ENCODE peak calls at places on chromosomes 2 and 18, in four cellular contexts. B is esophagus squamous epithelium, N is heart right ventricle, P is BE2C. I is an unnamed sample.

GRCh38 chr2:47558116-47559078 is 155.4 kb downstream of the MSH2 start:
- DNase-seq in P (no peak), N (peak; percentile 23), B (no peak), I (peak; percentile 74)

GRCh38 chr2:166388488-166389070 is 12.8 kb upstream of the SCN9A start:
- DNase-seq in P (no peak), N (no peak), B (no peak), I (no peak)

GRCh38 chr2:148521181-148521580 is 123.4 kb upstream of the EPC2 start:
- DNase-seq in N (no peak), P (no peak), B (no peak), I (no peak)

GRCh38 chr18:8685141-8685913 is 20.0 kb upstream of the MTCL1 start:
- DNase-seq in P (no peak), N (no peak), B (no peak), I (peak; percentile 67)

GRCh38 chr2:24724111-24724775 is 68.9 kb downstream of the PTRHD1 start:
- DNase-seq in P (no peak), B (no peak), N (no peak), I (no peak)

GRCh38 chr2:144466637-144467036 is 53.3 kb downstream of the ZEB2 start:
- DNase-seq in B (no peak), N (no peak), P (no peak), I (no peak)

GRCh38 chr2:13193900-13194299 is 477.2 kb downstream of the TRIB2 start:
- DNase-seq in P (peak; percentile 33), N (no peak), B (no peak), I (peak; percentile 10)

GRCh38 chr2:161414385-161415040 is 1.6 kb upstream of the TBR1 start:
- DNase-seq in P (peak; percentile 49), B (no peak), N (no peak), I (peak; percentile 33)

GRCh38 chr2:121254748-121255147 is 30.3 kb downstream of the TFCP2L1 start:
- DNase-seq in N (no peak), P (no peak), B (no peak), I (no peak)

GRCh38 chr2:65320042-65320711 is 92.5 kb downstream of the ACTR2 start:
- DNase-seq in B (no peak), P (no peak), N (no peak), I (peak; percentile 87)

GRCh38 chr2:172204309-172204708 is 101.6 kb upstream of the DLX2 start:
- DNase-seq in P (no peak), N (no peak), B (no peak), I (no peak)

GRCh38 chr18:79682896-79683625 is 3.5 kb downstream of the CTDP1 start:
- DNase-seq in N (no peak), P (no peak), B (no peak), I (no peak)
- H3K4me3 ChIP-seq in N (no peak overlapping the region), P (no peak overlapping the region), B (no peak overlapping the region), I (no peak overlapping the region)

DNA sequence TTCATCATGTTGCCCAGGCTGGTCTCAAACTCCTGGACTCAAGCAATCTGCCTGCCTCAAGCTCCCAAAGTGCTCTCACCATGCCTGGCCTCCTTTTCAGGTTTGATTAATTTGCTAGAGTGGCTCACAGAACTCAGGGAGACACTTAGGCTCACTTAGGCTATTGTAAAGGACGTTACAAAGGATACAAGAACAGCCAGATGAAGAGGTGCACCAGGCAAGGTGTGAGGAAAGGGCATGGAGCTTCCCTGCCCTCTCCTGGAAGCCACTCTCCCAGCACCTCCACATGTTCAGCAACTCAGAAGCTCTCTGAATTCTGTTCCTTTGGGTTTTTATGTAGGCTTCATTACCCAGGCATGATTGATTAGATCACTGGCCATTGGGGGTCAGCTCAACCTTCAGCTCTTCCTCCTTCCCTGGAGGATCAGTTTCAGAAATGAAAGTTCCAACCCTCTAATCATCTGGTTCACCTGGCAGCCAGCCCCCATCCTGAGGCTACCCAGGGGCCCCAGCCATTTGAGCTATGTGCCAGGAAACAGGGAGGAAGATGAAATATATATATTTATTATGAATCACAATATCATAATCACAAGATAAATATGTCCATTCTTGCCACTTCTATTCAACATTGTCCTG is 78.7 kb upstream of the RGPD5 start:
- DNase-seq in N (no peak), B (no peak), P (no peak), I (peak; percentile 28)
- TF ChIP-seq CTCF in N (peak; percentile 72), B (peak; percentile 67), P (no peak), I (peak; percentile 57)

DNA sequence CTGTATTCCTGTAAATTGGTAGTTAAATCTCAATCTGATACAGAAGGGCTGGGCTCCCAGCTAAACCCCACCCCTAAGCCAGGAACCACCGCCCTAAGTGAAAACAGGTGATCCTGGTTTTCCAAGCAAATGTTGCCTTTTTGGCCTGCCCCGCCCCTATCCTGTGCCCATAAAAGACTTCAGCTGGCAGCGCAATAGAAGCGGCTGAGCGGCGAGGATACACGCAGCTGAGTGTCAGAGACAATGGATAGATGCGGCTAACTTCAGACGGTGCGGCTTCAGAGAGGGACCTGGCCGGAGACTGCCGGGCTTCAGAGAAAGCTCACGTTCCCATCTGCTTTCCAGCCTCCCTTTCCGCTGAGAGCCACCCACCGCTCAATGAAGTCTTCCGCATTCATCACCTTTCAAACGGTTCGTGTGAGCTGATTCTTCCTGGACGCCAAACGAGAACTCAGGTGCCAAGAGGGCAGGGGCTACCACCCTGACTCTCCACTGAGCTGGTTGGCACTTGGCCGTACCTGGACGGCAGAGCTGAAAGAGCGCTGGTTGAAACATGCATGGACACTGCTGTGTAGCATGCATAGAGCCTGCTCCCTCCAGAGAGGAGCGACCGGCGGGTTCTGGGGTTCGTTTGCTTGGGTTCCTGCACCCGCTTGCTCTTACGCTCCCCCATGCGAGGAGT is 49.5 kb upstream of the POLE4 start:
- DNase-seq in N (no peak), P (no peak), B (no peak), I (peak; percentile 18)
- H3K4me3 ChIP-seq in N (no peak overlapping the region), P (no peak overlapping the region), B (peak overlapping the region; percentile 45), I (peak overlapping the region; percentile 22)

DNA sequence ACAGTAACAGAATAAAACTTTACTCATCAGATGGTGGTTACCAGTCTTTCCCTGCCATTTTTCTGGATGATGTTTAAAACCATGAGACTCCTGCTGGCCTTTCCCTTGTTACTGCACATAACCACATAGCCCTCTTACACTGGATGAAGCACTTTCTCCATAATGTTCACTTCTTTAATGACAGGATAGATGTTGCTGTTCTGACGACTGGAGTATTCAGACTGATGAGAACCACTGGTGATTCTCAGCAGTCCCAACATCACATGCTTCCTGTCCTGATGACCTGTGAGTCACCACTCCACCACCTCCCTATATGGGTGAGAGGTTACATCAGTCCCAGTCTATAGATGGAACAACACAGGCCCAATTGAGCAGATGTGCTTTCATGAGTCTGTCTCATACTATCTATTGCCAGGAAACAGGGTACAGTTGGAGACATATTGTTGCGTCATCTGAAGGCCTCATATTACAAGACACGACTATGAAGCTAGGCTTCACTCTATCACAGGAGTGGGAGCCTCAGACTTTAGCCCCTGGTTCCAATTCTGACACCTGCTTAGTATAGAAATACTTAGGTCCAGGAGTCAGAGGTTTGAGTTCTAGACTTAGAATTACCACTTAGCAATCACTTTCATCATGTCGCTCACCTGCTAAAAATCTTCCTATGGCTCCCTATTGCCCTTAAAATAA is 145.7 kb upstream of the KLF7 start:
- DNase-seq in N (peak; percentile 14), P (peak; percentile 63), B (no peak), I (peak; percentile 94)
- TF ChIP-seq CTCF in N (no peak), P (peak; percentile 64), B (no peak), I (peak; percentile 56)

GRCh38 chr2:3535467-3535793 is 16.1 kb upstream of the ADI1 start:
- DNase-seq in P (no peak), N (no peak), B (no peak), I (no peak)
- H3K4me3 ChIP-seq in P (no peak overlapping the region), N (peak overlapping the region; percentile 57), B (peak overlapping the region; percentile 61), I (peak overlapping the region; percentile 66)

DNA sequence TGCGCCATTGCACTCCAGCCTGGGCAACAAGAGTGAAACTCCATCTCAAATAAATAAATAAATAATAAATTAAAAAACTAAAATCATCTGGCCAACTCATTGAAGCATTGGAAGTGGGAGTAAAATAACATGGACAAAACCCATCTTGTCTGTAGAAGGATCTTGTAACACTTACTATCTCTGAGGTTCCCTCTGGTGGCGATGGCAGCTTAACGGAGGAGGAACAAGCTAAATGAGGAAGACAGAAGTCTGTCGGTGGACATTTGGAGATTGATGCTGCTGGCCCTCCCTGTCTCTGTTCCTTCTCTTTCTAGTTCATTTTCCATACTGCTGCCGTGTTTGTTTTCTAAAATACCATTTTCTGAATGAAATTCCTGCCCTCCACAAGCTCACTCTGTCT is 43.4 kb downstream of the ZCCHC2 start:
- DNase-seq in P (no peak), N (peak; percentile 37), B (no peak), I (peak; percentile 24)
- TF ChIP-seq CTCF in P (peak; percentile 20), N (peak; percentile 41), B (no peak), I (peak; percentile 20)

I was measured in fibroblast of the aortic adventitia.